ENCODE peak calls at places on chromosomes 3 and 15, in six cellular contexts. J is GM04504; U is spleen; B is RPMI8226; N is activated T-cell treated with anti-CD3 and anti-CD28 coated beads, Interleukin-2, amount 50 U/mL, for 72 hours; D is brain microvascular endothelial cell. M is an unnamed sample.

GRCh38 chr3:167032267-167032876 is 347.7 kb downstream of the ZBBX start:
- DNase-seq in J (no peak), U (no peak), B (peak; percentile 65), N (no peak), D (peak; percentile 62), M (peak; percentile 45)

GRCh38 chr3:20836801-20837200 is 650.8 kb upstream of the SGO1 start:
- DNase-seq in J (no peak), U (no peak), B (no peak), N (no peak), D (no peak), M (no peak)

GRCh38 chr15:57134877-57135276 is 216.4 kb downstream of the TCF12 start:
- DNase-seq in J (no peak), U (no peak), B (no peak), N (no peak), D (no peak), M (peak; percentile 58)

GRCh38 chr3:163971861-163972260 is 1106.4 kb downstream of the SI start:
- DNase-seq in J (no peak), U (no peak), B (no peak), N (no peak), D (no peak), M (no peak)

GRCh38 chr3:197514786-197515090 is 41.0 kb downstream of the BDH1 start:
- DNase-seq in J (no peak), U (peak; percentile 38), B (no peak), N (no peak), D (no peak), M (no peak)

GRCh38 chr15:76577879-76578512 is 241.4 kb downstream of the ISL2 start:
- DNase-seq in J (no peak), U (no peak), B (no peak), N (no peak), D (no peak), M (no peak)

GRCh38 chr3:14456794-14457193 is 54.4 kb downstream of the SLC6A6 start:
- DNase-seq in J (no peak), U (no peak), B (no peak), N (no peak), D (no peak), M (no peak)

GRCh38 chr3:140501054-140501769 is 176.7 kb upstream of the TRIM42 start:
- DNase-seq in J (no peak), U (no peak), B (no peak), N (no peak), D (no peak), M (no peak)

GRCh38 chr3:87997298-87997697 is 61.5 kb downstream of the CGGBP1 start:
- DNase-seq in J (no peak), U (no peak), B (no peak), N (peak; percentile 64), D (peak; percentile 79), M (peak; percentile 18)

GRCh38 chr3:48739955-48740823 is 23.2 kb upstream of the IP6K2 start:
- DNase-seq in J (peak; percentile 56), U (peak; percentile 91), B (peak; percentile 72), N (peak; percentile 59), D (peak; percentile 68), M (peak; percentile 73)

GRCh38 chr15:28094732-28095521 is 4.2 kb downstream of the OCA2 start:
- DNase-seq in J (no peak), U (peak; percentile 84), B (no peak), N (peak; percentile 44), D (no peak), M (no peak)

GRCh38 chr3:87771338-87772059 is 287.3 kb downstream of the CGGBP1 start:
- DNase-seq in J (peak; percentile 2), U (no peak), B (peak; percentile 40), N (peak; percentile 21), D (peak; percentile 36), M (peak; percentile 60)

GRCh38 chr3:43035801-43036340 is 56.8 kb downstream of the GASK1A start:
- DNase-seq in J (no peak), U (no peak), B (no peak), N (no peak), D (no peak), M (no peak)

GRCh38 chr15:45326776-45327175 is 51.6 kb downstream of the GATM start:
- DNase-seq in J (no peak), U (no peak), B (no peak), N (no peak), D (no peak), M (no peak)

GRCh38 chr15:89326316-89326715 is 8.3 kb downstream of the POLG start:
- DNase-seq in J (no peak), U (no peak), B (no peak), N (no peak), D (no peak), M (no peak)

M was measured in fibroblast of the aortic adventitia.